ENCODE peak calls at places on chromosomes 5 and 9, in eight cellular contexts. One of them, this sample, is unnamed.

GRCh38 chr9:129036241-129036922 is at the start of gene MIGA2:
- DNase-seq in HFFc6: peak; percentile 98
- DNase-seq in SK-N-SH: peak; percentile 98
- DNase-seq in stimulated activated naive B cell treated with anti-CD40 and anti-IgM and Interleukin-4, amounts not matched to agents 10 μg/mL and 1 μg/mL and 100 μg/mL, for 72 hours: peak; percentile 95
- DNase-seq in activated T-cell treated with anti-CD3 and anti-CD28 coated beads for 4 hours: peak; percentile 82
- DNase-seq in RCC 7860: peak; percentile 98
- DNase-seq in fibroblast of lung: peak; percentile 99
- DNase-seq in cardiac septum: peak; percentile 98
- DNase-seq in this sample: peak; percentile 89

GRCh38 chr9:74444389-74444788 is 52.7 kb upstream of the RORB start:
- DNase-seq in SK-N-SH: peak; percentile 15
- DNase-seq in activated T-cell treated with anti-CD3 and anti-CD28 coated beads for 4 hours: no peak
- DNase-seq in HFFc6: no peak
- DNase-seq in cardiac septum: no peak
- DNase-seq in fibroblast of lung: no peak
- DNase-seq in stimulated activated naive B cell treated with anti-CD40 and anti-IgM and Interleukin-4, amounts not matched to agents 10 μg/mL and 1 μg/mL and 100 μg/mL, for 72 hours: no peak
- DNase-seq in RCC 7860: no peak
- DNase-seq in this sample: no peak

GRCh38 chr5:139982975-139983240 is 60.2 kb downstream of the NRG2 start:
- DNase-seq in HFFc6: peak; percentile 34
- DNase-seq in activated T-cell treated with anti-CD3 and anti-CD28 coated beads for 4 hours: no peak
- DNase-seq in stimulated activated naive B cell treated with anti-CD40 and anti-IgM and Interleukin-4, amounts not matched to agents 10 μg/mL and 1 μg/mL and 100 μg/mL, for 72 hours: no peak
- DNase-seq in SK-N-SH: no peak
- DNase-seq in cardiac septum: no peak
- DNase-seq in fibroblast of lung: no peak
- DNase-seq in RCC 7860: no peak
- DNase-seq in this sample: no peak

GRCh38 chr9:77648458-77649108 is 461 bp upstream of the GNA14 start:
- DNase-seq in cardiac septum: peak; percentile 79
- DNase-seq in HFFc6: no peak
- DNase-seq in fibroblast of lung: peak; percentile 22
- DNase-seq in RCC 7860: no peak
- DNase-seq in stimulated activated naive B cell treated with anti-CD40 and anti-IgM and Interleukin-4, amounts not matched to agents 10 μg/mL and 1 μg/mL and 100 μg/mL, for 72 hours: no peak
- DNase-seq in activated T-cell treated with anti-CD3 and anti-CD28 coated beads for 4 hours: no peak
- DNase-seq in SK-N-SH: no peak
- DNase-seq in this sample: no peak

GRCh38 chr9:107932036-107932435 is 442.5 kb upstream of the KLF4 start:
- DNase-seq in SK-N-SH: no peak
- DNase-seq in HFFc6: no peak
- DNase-seq in RCC 7860: peak; percentile 25
- DNase-seq in activated T-cell treated with anti-CD3 and anti-CD28 coated beads for 4 hours: no peak
- DNase-seq in stimulated activated naive B cell treated with anti-CD40 and anti-IgM and Interleukin-4, amounts not matched to agents 10 μg/mL and 1 μg/mL and 100 μg/mL, for 72 hours: no peak
- DNase-seq in fibroblast of lung: peak; percentile 54
- DNase-seq in cardiac septum: no peak
- DNase-seq in this sample: no peak

GRCh38 chr5:16763211-16763610 is 146.4 kb upstream of the RETREG1 start:
- DNase-seq in HFFc6: no peak
- DNase-seq in stimulated activated naive B cell treated with anti-CD40 and anti-IgM and Interleukin-4, amounts not matched to agents 10 μg/mL and 1 μg/mL and 100 μg/mL, for 72 hours: no peak
- DNase-seq in RCC 7860: no peak
- DNase-seq in SK-N-SH: no peak
- DNase-seq in activated T-cell treated with anti-CD3 and anti-CD28 coated beads for 4 hours: no peak
- DNase-seq in cardiac septum: no peak
- DNase-seq in fibroblast of lung: no peak
- DNase-seq in this sample: no peak

GRCh38 chr5:176675676-176676360 is 28.5 kb downstream of the TSPAN17 start:
- DNase-seq in cardiac septum: no peak
- DNase-seq in SK-N-SH: no peak
- DNase-seq in activated T-cell treated with anti-CD3 and anti-CD28 coated beads for 4 hours: no peak
- DNase-seq in HFFc6: peak; percentile 22
- DNase-seq in fibroblast of lung: no peak
- DNase-seq in RCC 7860: peak; percentile 17
- DNase-seq in stimulated activated naive B cell treated with anti-CD40 and anti-IgM and Interleukin-4, amounts not matched to agents 10 μg/mL and 1 μg/mL and 100 μg/mL, for 72 hours: no peak
- DNase-seq in this sample: no peak

GRCh38 chr9:109560470-109561132 is 62.5 kb upstream of the PTPN3 start:
- DNase-seq in activated T-cell treated with anti-CD3 and anti-CD28 coated beads for 4 hours: no peak
- DNase-seq in cardiac septum: no peak
- DNase-seq in fibroblast of lung: no peak
- DNase-seq in SK-N-SH: no peak
- DNase-seq in HFFc6: no peak
- DNase-seq in RCC 7860: no peak
- DNase-seq in stimulated activated naive B cell treated with anti-CD40 and anti-IgM and Interleukin-4, amounts not matched to agents 10 μg/mL and 1 μg/mL and 100 μg/mL, for 72 hours: no peak
- DNase-seq in this sample: no peak

GRCh38 chr5:92518318-92518913 is 1062.6 kb downstream of the NR2F1-AS1 start:
- DNase-seq in HFFc6: peak; percentile 64
- DNase-seq in RCC 7860: peak; percentile 19
- DNase-seq in activated T-cell treated with anti-CD3 and anti-CD28 coated beads for 4 hours: no peak
- DNase-seq in cardiac septum: no peak
- DNase-seq in SK-N-SH: peak; percentile 10
- DNase-seq in stimulated activated naive B cell treated with anti-CD40 and anti-IgM and Interleukin-4, amounts not matched to agents 10 μg/mL and 1 μg/mL and 100 μg/mL, for 72 hours: no peak
- DNase-seq in fibroblast of lung: peak; percentile 67
- DNase-seq in this sample: no peak

GRCh38 chr9:69582544-69583297 is 89.5 kb downstream of the APBA1 start:
- DNase-seq in activated T-cell treated with anti-CD3 and anti-CD28 coated beads for 4 hours: no peak
- DNase-seq in stimulated activated naive B cell treated with anti-CD40 and anti-IgM and Interleukin-4, amounts not matched to agents 10 μg/mL and 1 μg/mL and 100 μg/mL, for 72 hours: no peak
- DNase-seq in fibroblast of lung: no peak
- DNase-seq in HFFc6: no peak
- DNase-seq in cardiac septum: no peak
- DNase-seq in RCC 7860: no peak
- DNase-seq in SK-N-SH: peak; percentile 35
- DNase-seq in this sample: no peak

GRCh38 chr9:90960941-90961340 is 159.3 kb downstream of the SYK start:
- DNase-seq in HFFc6: no peak
- DNase-seq in RCC 7860: no peak
- DNase-seq in cardiac septum: no peak
- DNase-seq in activated T-cell treated with anti-CD3 and anti-CD28 coated beads for 4 hours: no peak
- DNase-seq in SK-N-SH: no peak
- DNase-seq in fibroblast of lung: no peak
- DNase-seq in stimulated activated naive B cell treated with anti-CD40 and anti-IgM and Interleukin-4, amounts not matched to agents 10 μg/mL and 1 μg/mL and 100 μg/mL, for 72 hours: no peak
- DNase-seq in this sample: no peak

GRCh38 chr5:150575745-150576448 is 64.6 kb upstream of the SYNPO start:
- DNase-seq in RCC 7860: no peak
- DNase-seq in HFFc6: no peak
- DNase-seq in cardiac septum: peak; percentile 68
- DNase-seq in activated T-cell treated with anti-CD3 and anti-CD28 coated beads for 4 hours: no peak
- DNase-seq in SK-N-SH: no peak
- DNase-seq in stimulated activated naive B cell treated with anti-CD40 and anti-IgM and Interleukin-4, amounts not matched to agents 10 μg/mL and 1 μg/mL and 100 μg/mL, for 72 hours: no peak
- DNase-seq in fibroblast of lung: no peak
- DNase-seq in this sample: no peak

GRCh38 chr5:156411131-156411727 is 84.3 kb downstream of the SGCD start:
- DNase-seq in RCC 7860: no peak
- DNase-seq in SK-N-SH: no peak
- DNase-seq in fibroblast of lung: peak; percentile 86
- DNase-seq in stimulated activated naive B cell treated with anti-CD40 and anti-IgM and Interleukin-4, amounts not matched to agents 10 μg/mL and 1 μg/mL and 100 μg/mL, for 72 hours: no peak
- DNase-seq in HFFc6: peak; percentile 6
- DNase-seq in activated T-cell treated with anti-CD3 and anti-CD28 coated beads for 4 hours: no peak
- DNase-seq in cardiac septum: no peak
- DNase-seq in this sample: no peak

GRCh38 chr5:66757219-66757833 is 161.1 kb downstream of the MAST4 start:
- DNase-seq in RCC 7860: no peak
- DNase-seq in stimulated activated naive B cell treated with anti-CD40 and anti-IgM and Interleukin-4, amounts not matched to agents 10 μg/mL and 1 μg/mL and 100 μg/mL, for 72 hours: no peak
- DNase-seq in HFFc6: peak; percentile 37
- DNase-seq in fibroblast of lung: peak; percentile 79
- DNase-seq in activated T-cell treated with anti-CD3 and anti-CD28 coated beads for 4 hours: no peak
- DNase-seq in cardiac septum: no peak
- DNase-seq in SK-N-SH: peak; percentile 50
- DNase-seq in this sample: no peak

GRCh38 chr5:151740958-151741373 is 17.5 kb downstream of the ATOX1 start:
- DNase-seq in stimulated activated naive B cell treated with anti-CD40 and anti-IgM and Interleukin-4, amounts not matched to agents 10 μg/mL and 1 μg/mL and 100 μg/mL, for 72 hours: no peak
- DNase-seq in fibroblast of lung: peak; percentile 57
- DNase-seq in RCC 7860: peak; percentile 76
- DNase-seq in SK-N-SH: no peak
- DNase-seq in activated T-cell treated with anti-CD3 and anti-CD28 coated beads for 4 hours: no peak
- DNase-seq in cardiac septum: no peak
- DNase-seq in HFFc6: peak; percentile 78
- DNase-seq in this sample: no peak

GRCh38 chr9:38332625-38333024 is 59.9 kb upstream of the ALDH1B1 start:
- DNase-seq in SK-N-SH: no peak
- DNase-seq in cardiac septum: no peak
- DNase-seq in HFFc6: no peak
- DNase-seq in activated T-cell treated with anti-CD3 and anti-CD28 coated beads for 4 hours: no peak
- DNase-seq in stimulated activated naive B cell treated with anti-CD40 and anti-IgM and Interleukin-4, amounts not matched to agents 10 μg/mL and 1 μg/mL and 100 μg/mL, for 72 hours: no peak
- DNase-seq in fibroblast of lung: no peak
- DNase-seq in RCC 7860: no peak
- DNase-seq in this sample: no peak

GRCh38 chr5:171766875-171767274 is 18.7 kb upstream of the SMIM23 start:
- DNase-seq in SK-N-SH: no peak
- DNase-seq in cardiac septum: no peak
- DNase-seq in RCC 7860: no peak
- DNase-seq in HFFc6: no peak
- DNase-seq in fibroblast of lung: no peak
- DNase-seq in activated T-cell treated with anti-CD3 and anti-CD28 coated beads for 4 hours: no peak
- DNase-seq in stimulated activated naive B cell treated with anti-CD40 and anti-IgM and Interleukin-4, amounts not matched to agents 10 μg/mL and 1 μg/mL and 100 μg/mL, for 72 hours: no peak
- DNase-seq in this sample: no peak

GRCh38 chr9:110146371-110146770 is 61.6 kb downstream of the C9orf152 start:
- DNase-seq in stimulated activated naive B cell treated with anti-CD40 and anti-IgM and Interleukin-4, amounts not matched to agents 10 μg/mL and 1 μg/mL and 100 μg/mL, for 72 hours: no peak
- DNase-seq in HFFc6: peak; percentile 38
- DNase-seq in SK-N-SH: no peak
- DNase-seq in RCC 7860: no peak
- DNase-seq in activated T-cell treated with anti-CD3 and anti-CD28 coated beads for 4 hours: no peak
- DNase-seq in fibroblast of lung: no peak
- DNase-seq in cardiac septum: no peak
- DNase-seq in this sample: no peak

GRCh38 chr9:76431601-76432000 is 27.4 kb upstream of the GCNT1 start:
- DNase-seq in SK-N-SH: no peak
- DNase-seq in activated T-cell treated with anti-CD3 and anti-CD28 coated beads for 4 hours: no peak
- DNase-seq in fibroblast of lung: no peak
- DNase-seq in RCC 7860: no peak
- DNase-seq in stimulated activated naive B cell treated with anti-CD40 and anti-IgM and Interleukin-4, amounts not matched to agents 10 μg/mL and 1 μg/mL and 100 μg/mL, for 72 hours: no peak
- DNase-seq in cardiac septum: no peak
- DNase-seq in HFFc6: no peak
- DNase-seq in this sample: no peak

GRCh38 chr9:91259162-91259561 is 102.6 kb downstream of the AUH start:
- DNase-seq in activated T-cell treated with anti-CD3 and anti-CD28 coated beads for 4 hours: no peak
- DNase-seq in RCC 7860: no peak
- DNase-seq in cardiac septum: no peak
- DNase-seq in stimulated activated naive B cell treated with anti-CD40 and anti-IgM and Interleukin-4, amounts not matched to agents 10 μg/mL and 1 μg/mL and 100 μg/mL, for 72 hours: no peak
- DNase-seq in SK-N-SH: no peak
- DNase-seq in HFFc6: no peak
- DNase-seq in fibroblast of lung: no peak
- DNase-seq in this sample: no peak

GRCh38 chr5:10481241-10481932 is 39.7 kb downstream of the ROPN1L start:
- DNase-seq in SK-N-SH: no peak
- DNase-seq in activated T-cell treated with anti-CD3 and anti-CD28 coated beads for 4 hours: no peak
- DNase-seq in RCC 7860: no peak
- DNase-seq in fibroblast of lung: no peak
- DNase-seq in HFFc6: no peak
- DNase-seq in cardiac septum: no peak
- DNase-seq in stimulated activated naive B cell treated with anti-CD40 and anti-IgM and Interleukin-4, amounts not matched to agents 10 μg/mL and 1 μg/mL and 100 μg/mL, for 72 hours: no peak
- DNase-seq in this sample: no peak

GRCh38 chr5:24621809-24622208 is 23.0 kb downstream of the CDH10 start:
- DNase-seq in fibroblast of lung: peak; percentile 9
- DNase-seq in RCC 7860: no peak
- DNase-seq in HFFc6: no peak
- DNase-seq in SK-N-SH: no peak
- DNase-seq in stimulated activated naive B cell treated with anti-CD40 and anti-IgM and Interleukin-4, amounts not matched to agents 10 μg/mL and 1 μg/mL and 100 μg/mL, for 72 hours: no peak
- DNase-seq in activated T-cell treated with anti-CD3 and anti-CD28 coated beads for 4 hours: no peak
- DNase-seq in cardiac septum: no peak
- DNase-seq in this sample: no peak

GRCh38 chr5:80198399-80198798 is 57.4 kb downstream of the SERINC5 start:
- DNase-seq in activated T-cell treated with anti-CD3 and anti-CD28 coated beads for 4 hours: no peak
- DNase-seq in stimulated activated naive B cell treated with anti-CD40 and anti-IgM and Interleukin-4, amounts not matched to agents 10 μg/mL and 1 μg/mL and 100 μg/mL, for 72 hours: no peak
- DNase-seq in fibroblast of lung: no peak
- DNase-seq in HFFc6: no peak
- DNase-seq in SK-N-SH: no peak
- DNase-seq in cardiac septum: no peak
- DNase-seq in RCC 7860: no peak
- DNase-seq in this sample: no peak

GRCh38 chr5:179135441-179136215 is 75.5 kb downstream of the ZNF354C start:
- DNase-seq in stimulated activated naive B cell treated with anti-CD40 and anti-IgM and Interleukin-4, amounts not matched to agents 10 μg/mL and 1 μg/mL and 100 μg/mL, for 72 hours: no peak
- DNase-seq in activated T-cell treated with anti-CD3 and anti-CD28 coated beads for 4 hours: no peak
- DNase-seq in cardiac septum: peak; percentile 63
- DNase-seq in RCC 7860: no peak
- DNase-seq in fibroblast of lung: no peak
- DNase-seq in SK-N-SH: no peak
- DNase-seq in HFFc6: no peak
- DNase-seq in this sample: no peak

GRCh38 chr5:114327987-114328386 is 33.9 kb upstream of the KCNN2 start:
- DNase-seq in fibroblast of lung: no peak
- DNase-seq in RCC 7860: no peak
- DNase-seq in cardiac septum: no peak
- DNase-seq in activated T-cell treated with anti-CD3 and anti-CD28 coated beads for 4 hours: no peak
- DNase-seq in HFFc6: no peak
- DNase-seq in stimulated activated naive B cell treated with anti-CD40 and anti-IgM and Interleukin-4, amounts not matched to agents 10 μg/mL and 1 μg/mL and 100 μg/mL, for 72 hours: no peak
- DNase-seq in SK-N-SH: no peak
- DNase-seq in this sample: no peak

GRCh38 chr5:68187268-68188055 is 28.1 kb upstream of the PIK3R1 start:
- DNase-seq in HFFc6: no peak
- DNase-seq in SK-N-SH: peak; percentile 25
- DNase-seq in stimulated activated naive B cell treated with anti-CD40 and anti-IgM and Interleukin-4, amounts not matched to agents 10 μg/mL and 1 μg/mL and 100 μg/mL, for 72 hours: no peak
- DNase-seq in RCC 7860: no peak
- DNase-seq in activated T-cell treated with anti-CD3 and anti-CD28 coated beads for 4 hours: no peak
- DNase-seq in fibroblast of lung: peak; percentile 66
- DNase-seq in cardiac septum: no peak
- DNase-seq in this sample: no peak

GRCh38 chr5:142548739-142549275 is 137.1 kb downstream of the FGF1 start:
- DNase-seq in stimulated activated naive B cell treated with anti-CD40 and anti-IgM and Interleukin-4, amounts not matched to agents 10 μg/mL and 1 μg/mL and 100 μg/mL, for 72 hours: peak; percentile 18
- DNase-seq in HFFc6: peak; percentile 91
- DNase-seq in fibroblast of lung: peak; percentile 97
- DNase-seq in RCC 7860: peak; percentile 85
- DNase-seq in SK-N-SH: peak; percentile 87
- DNase-seq in activated T-cell treated with anti-CD3 and anti-CD28 coated beads for 4 hours: peak; percentile 6
- DNase-seq in cardiac septum: no peak
- DNase-seq in this sample: no peak

GRCh38 chr5:136087961-136088871 is 44.4 kb upstream of the SMAD5 start:
- DNase-seq in HFFc6: no peak
- DNase-seq in fibroblast of lung: peak; percentile 47
- DNase-seq in activated T-cell treated with anti-CD3 and anti-CD28 coated beads for 4 hours: no peak
- DNase-seq in RCC 7860: no peak
- DNase-seq in SK-N-SH: no peak
- DNase-seq in stimulated activated naive B cell treated with anti-CD40 and anti-IgM and Interleukin-4, amounts not matched to agents 10 μg/mL and 1 μg/mL and 100 μg/mL, for 72 hours: no peak
- DNase-seq in cardiac septum: peak; percentile 92
- DNase-seq in this sample: no peak

GRCh38 chr9:28270156-28270555 is 696.9 kb upstream of the C9orf72 start:
- DNase-seq in fibroblast of lung: no peak
- DNase-seq in SK-N-SH: no peak
- DNase-seq in stimulated activated naive B cell treated with anti-CD40 and anti-IgM and Interleukin-4, amounts not matched to agents 10 μg/mL and 1 μg/mL and 100 μg/mL, for 72 hours: no peak
- DNase-seq in HFFc6: no peak
- DNase-seq in RCC 7860: peak; percentile 25
- DNase-seq in cardiac septum: no peak
- DNase-seq in activated T-cell treated with anti-CD3 and anti-CD28 coated beads for 4 hours: no peak
- DNase-seq in this sample: no peak

GRCh38 chr5:53942724-53943123 is 367.6 kb downstream of the ARL15 start:
- DNase-seq in HFFc6: peak; percentile 41
- DNase-seq in RCC 7860: no peak
- DNase-seq in stimulated activated naive B cell treated with anti-CD40 and anti-IgM and Interleukin-4, amounts not matched to agents 10 μg/mL and 1 μg/mL and 100 μg/mL, for 72 hours: no peak
- DNase-seq in activated T-cell treated with anti-CD3 and anti-CD28 coated beads for 4 hours: no peak
- DNase-seq in fibroblast of lung: peak; percentile 81
- DNase-seq in cardiac septum: no peak
- DNase-seq in SK-N-SH: no peak
- DNase-seq in this sample: no peak

GRCh38 chr5:80796861-80797260 is 142.1 kb upstream of the DHFR start:
- DNase-seq in SK-N-SH: no peak
- DNase-seq in stimulated activated naive B cell treated with anti-CD40 and anti-IgM and Interleukin-4, amounts not matched to agents 10 μg/mL and 1 μg/mL and 100 μg/mL, for 72 hours: no peak
- DNase-seq in fibroblast of lung: no peak
- DNase-seq in RCC 7860: no peak
- DNase-seq in activated T-cell treated with anti-CD3 and anti-CD28 coated beads for 4 hours: no peak
- DNase-seq in HFFc6: no peak
- DNase-seq in cardiac septum: no peak
- DNase-seq in this sample: no peak

GRCh38 chr5:160181965-160182622 is 47.2 kb upstream of the FABP6 start:
- DNase-seq in cardiac septum: no peak
- DNase-seq in activated T-cell treated with anti-CD3 and anti-CD28 coated beads for 4 hours: no peak
- DNase-seq in fibroblast of lung: no peak
- DNase-seq in HFFc6: no peak
- DNase-seq in stimulated activated naive B cell treated with anti-CD40 and anti-IgM and Interleukin-4, amounts not matched to agents 10 μg/mL and 1 μg/mL and 100 μg/mL, for 72 hours: no peak
- DNase-seq in SK-N-SH: no peak
- DNase-seq in RCC 7860: peak; percentile 47
- DNase-seq in this sample: no peak

GRCh38 chr9:27489087-27489876 is 34.8 kb upstream of the IFNK start:
- DNase-seq in SK-N-SH: no peak
- DNase-seq in stimulated activated naive B cell treated with anti-CD40 and anti-IgM and Interleukin-4, amounts not matched to agents 10 μg/mL and 1 μg/mL and 100 μg/mL, for 72 hours: peak; percentile 27
- DNase-seq in RCC 7860: no peak
- DNase-seq in fibroblast of lung: no peak
- DNase-seq in cardiac septum: no peak
- DNase-seq in HFFc6: no peak
- DNase-seq in activated T-cell treated with anti-CD3 and anti-CD28 coated beads for 4 hours: no peak
- DNase-seq in this sample: no peak

GRCh38 chr5:97538916-97539315 is 355.9 kb upstream of the RIOK2 start:
- DNase-seq in HFFc6: no peak
- DNase-seq in SK-N-SH: no peak
- DNase-seq in cardiac septum: no peak
- DNase-seq in stimulated activated naive B cell treated with anti-CD40 and anti-IgM and Interleukin-4, amounts not matched to agents 10 μg/mL and 1 μg/mL and 100 μg/mL, for 72 hours: no peak
- DNase-seq in fibroblast of lung: no peak
- DNase-seq in RCC 7860: no peak
- DNase-seq in activated T-cell treated with anti-CD3 and anti-CD28 coated beads for 4 hours: no peak
- DNase-seq in this sample: no peak